ENCODE peak calls at places on chromosomes 13 and 19, in ten cellular contexts. One of them, this sample, is unnamed.

GRCh38 chr19:1000095-1000494 is at the start of gene GRIN3B:
- DNase-seq in AG04450: no peak
- DNase-seq in mammary epithelial cell: peak
- DNase-seq in HFFc6: peak
- DNase-seq in PC-3: peak
- DNase-seq in foreskin fibroblast: no peak
- DNase-seq in brain microvascular endothelial cell: peak
- DNase-seq in tibial nerve: no peak
- DNase-seq in HL-60: peak
- DNase-seq in epithelial cell of proximal tubule: no peak
- DNase-seq in this sample: peak

GRCh38 chr19:4444765-4445741 is 12.5 kb downstream of the UBXN6 start:
- DNase-seq in AG04450: no peak
- DNase-seq in epithelial cell of proximal tubule: no peak
- DNase-seq in HFFc6: no peak
- DNase-seq in HL-60: no peak
- DNase-seq in foreskin fibroblast: peak
- DNase-seq in mammary epithelial cell: no peak
- DNase-seq in PC-3: no peak
- DNase-seq in brain microvascular endothelial cell: no peak
- DNase-seq in tibial nerve: no peak
- DNase-seq in this sample: peak

GRCh38 chr13:42553098-42554046 is 20.6 kb upstream of the TNFSF11 start:
- DNase-seq in tibial nerve: no peak
- DNase-seq in HFFc6: peak
- DNase-seq in PC-3: peak
- DNase-seq in epithelial cell of proximal tubule: no peak
- DNase-seq in HL-60: no peak
- DNase-seq in mammary epithelial cell: peak
- DNase-seq in brain microvascular endothelial cell: peak
- DNase-seq in AG04450: peak
- DNase-seq in foreskin fibroblast: peak
- DNase-seq in this sample: peak

GRCh38 chr13:66353664-66354063 is 876.5 kb downstream of the PCDH9 start:
- DNase-seq in brain microvascular endothelial cell: no peak
- DNase-seq in AG04450: no peak
- DNase-seq in HFFc6: no peak
- DNase-seq in PC-3: peak
- DNase-seq in tibial nerve: no peak
- DNase-seq in epithelial cell of proximal tubule: no peak
- DNase-seq in HL-60: no peak
- DNase-seq in foreskin fibroblast: no peak
- DNase-seq in mammary epithelial cell: no peak
- DNase-seq in this sample: peak

GRCh38 chr19:12788682-12789097 is 2.6 kb upstream of the JUNB start:
- DNase-seq in mammary epithelial cell: peak
- DNase-seq in HL-60: peak
- DNase-seq in tibial nerve: no peak
- DNase-seq in AG04450: no peak
- DNase-seq in brain microvascular endothelial cell: peak
- DNase-seq in foreskin fibroblast: peak
- DNase-seq in epithelial cell of proximal tubule: no peak
- DNase-seq in PC-3: peak
- DNase-seq in HFFc6: no peak
- DNase-seq in this sample: peak

GRCh38 chr19:7216373-7216902 is 77.8 kb downstream of the INSR start:
- DNase-seq in tibial nerve: no peak
- DNase-seq in HFFc6: no peak
- DNase-seq in PC-3: no peak
- DNase-seq in mammary epithelial cell: no peak
- DNase-seq in AG04450: no peak
- DNase-seq in HL-60: no peak
- DNase-seq in brain microvascular endothelial cell: no peak
- DNase-seq in foreskin fibroblast: no peak
- DNase-seq in epithelial cell of proximal tubule: no peak
- DNase-seq in this sample: no peak

GRCh38 chr19:14091086-14091884 is 734 bp upstream of the SAMD1 start:
- DNase-seq in HFFc6: peak
- DNase-seq in AG04450: no peak
- DNase-seq in HL-60: peak
- DNase-seq in brain microvascular endothelial cell: peak
- DNase-seq in foreskin fibroblast: peak
- DNase-seq in PC-3: peak
- DNase-seq in mammary epithelial cell: peak
- DNase-seq in tibial nerve: peak
- DNase-seq in epithelial cell of proximal tubule: no peak
- DNase-seq in this sample: peak

GRCh38 chr19:10289167-10289835 is 451 bp upstream of the ICAM5 start:
- DNase-seq in PC-3: peak
- DNase-seq in HFFc6: peak
- DNase-seq in mammary epithelial cell: no peak
- DNase-seq in HL-60: peak
- DNase-seq in tibial nerve: no peak
- DNase-seq in brain microvascular endothelial cell: no peak
- DNase-seq in epithelial cell of proximal tubule: no peak
- DNase-seq in AG04450: no peak
- DNase-seq in foreskin fibroblast: peak
- DNase-seq in this sample: peak

GRCh38 chr13:98771838-98772611 is 19.6 kb upstream of the SLC15A1 start:
- DNase-seq in HL-60: no peak
- DNase-seq in HFFc6: no peak
- DNase-seq in tibial nerve: no peak
- DNase-seq in mammary epithelial cell: no peak
- DNase-seq in epithelial cell of proximal tubule: peak
- DNase-seq in AG04450: no peak
- DNase-seq in brain microvascular endothelial cell: no peak
- DNase-seq in PC-3: no peak
- DNase-seq in foreskin fibroblast: no peak
- DNase-seq in this sample: no peak

GRCh38 chr13:110685305-110685704 is 20.6 kb downstream of the CARS2 start:
- DNase-seq in PC-3: no peak
- DNase-seq in AG04450: no peak
- DNase-seq in HL-60: no peak
- DNase-seq in mammary epithelial cell: no peak
- DNase-seq in foreskin fibroblast: peak
- DNase-seq in brain microvascular endothelial cell: peak
- DNase-seq in epithelial cell of proximal tubule: no peak
- DNase-seq in tibial nerve: no peak
- DNase-seq in HFFc6: peak
- DNase-seq in this sample: peak

GRCh38 chr13:90233933-90234672 is 1113.4 kb upstream of the MIR17HG start:
- DNase-seq in tibial nerve: no peak
- DNase-seq in HL-60: no peak
- DNase-seq in epithelial cell of proximal tubule: no peak
- DNase-seq in brain microvascular endothelial cell: no peak
- DNase-seq in mammary epithelial cell: no peak
- DNase-seq in AG04450: no peak
- DNase-seq in foreskin fibroblast: no peak
- DNase-seq in HFFc6: no peak
- DNase-seq in PC-3: peak
- DNase-seq in this sample: no peak

GRCh38 chr13:90237852-90238251 is 1109.6 kb upstream of the MIR17HG start:
- DNase-seq in tibial nerve: no peak
- DNase-seq in PC-3: no peak
- DNase-seq in AG04450: no peak
- DNase-seq in epithelial cell of proximal tubule: no peak
- DNase-seq in HL-60: no peak
- DNase-seq in foreskin fibroblast: no peak
- DNase-seq in mammary epithelial cell: no peak
- DNase-seq in brain microvascular endothelial cell: no peak
- DNase-seq in HFFc6: no peak
- DNase-seq in this sample: no peak

GRCh38 chr13:90238433-90238832 is 1109.1 kb upstream of the MIR17HG start:
- DNase-seq in brain microvascular endothelial cell: no peak
- DNase-seq in mammary epithelial cell: peak
- DNase-seq in tibial nerve: no peak
- DNase-seq in HL-60: no peak
- DNase-seq in foreskin fibroblast: no peak
- DNase-seq in PC-3: peak
- DNase-seq in AG04450: no peak
- DNase-seq in epithelial cell of proximal tubule: no peak
- DNase-seq in HFFc6: no peak
- DNase-seq in this sample: peak

GRCh38 chr13:90239130-90239529 is 1108.4 kb upstream of the MIR17HG start:
- DNase-seq in HL-60: no peak
- DNase-seq in tibial nerve: no peak
- DNase-seq in AG04450: no peak
- DNase-seq in epithelial cell of proximal tubule: no peak
- DNase-seq in mammary epithelial cell: no peak
- DNase-seq in foreskin fibroblast: no peak
- DNase-seq in HFFc6: no peak
- DNase-seq in PC-3: no peak
- DNase-seq in brain microvascular endothelial cell: no peak
- DNase-seq in this sample: no peak
- TF ChIP-seq CTCF in HL-60: no peak
- TF ChIP-seq CTCF in tibial nerve: no peak
- TF ChIP-seq CTCF in AG04450: no peak
- TF ChIP-seq CTCF in epithelial cell of proximal tubule: no peak
- TF ChIP-seq CTCF in mammary epithelial cell: no peak
- TF ChIP-seq CTCF in foreskin fibroblast: no peak
- TF ChIP-seq CTCF in HFFc6: no peak
- TF ChIP-seq CTCF in PC-3: no peak
- TF ChIP-seq CTCF in brain microvascular endothelial cell: no peak
- TF ChIP-seq CTCF in this sample: no peak

GRCh38 chr13:97030705-97031452 is 36.6 kb upstream of the OXGR1 start:
- DNase-seq in HFFc6: peak
- DNase-seq in tibial nerve: no peak
- DNase-seq in brain microvascular endothelial cell: peak
- DNase-seq in foreskin fibroblast: peak
- DNase-seq in epithelial cell of proximal tubule: no peak
- DNase-seq in AG04450: peak
- DNase-seq in HL-60: peak
- DNase-seq in mammary epithelial cell: peak
- DNase-seq in PC-3: peak
- DNase-seq in this sample: peak
- TF ChIP-seq CTCF in HFFc6: peak
- TF ChIP-seq CTCF in tibial nerve: peak
- TF ChIP-seq CTCF in brain microvascular endothelial cell: peak
- TF ChIP-seq CTCF in foreskin fibroblast: peak
- TF ChIP-seq CTCF in epithelial cell of proximal tubule: peak
- TF ChIP-seq CTCF in AG04450: peak
- TF ChIP-seq CTCF in HL-60: no peak
- TF ChIP-seq CTCF in mammary epithelial cell: peak
- TF ChIP-seq CTCF in PC-3: peak
- TF ChIP-seq CTCF in this sample: peak

GRCh38 chr13:50990540-50991506 is 81.2 kb downstream of the RNASEH2B start:
- DNase-seq in HL-60: no peak
- DNase-seq in PC-3: no peak
- DNase-seq in epithelial cell of proximal tubule: no peak
- DNase-seq in mammary epithelial cell: no peak
- DNase-seq in HFFc6: no peak
- DNase-seq in AG04450: peak
- DNase-seq in tibial nerve: peak
- DNase-seq in brain microvascular endothelial cell: peak
- DNase-seq in foreskin fibroblast: peak
- DNase-seq in this sample: peak

GRCh38 chr13:50991624-50992610 is 82.3 kb downstream of the RNASEH2B start:
- DNase-seq in brain microvascular endothelial cell: no peak
- DNase-seq in mammary epithelial cell: no peak
- DNase-seq in epithelial cell of proximal tubule: no peak
- DNase-seq in foreskin fibroblast: no peak
- DNase-seq in tibial nerve: no peak
- DNase-seq in HL-60: peak
- DNase-seq in AG04450: no peak
- DNase-seq in PC-3: no peak
- DNase-seq in HFFc6: no peak
- DNase-seq in this sample: no peak

GRCh38 chr13:50990050-50990449 is 80.5 kb downstream of the RNASEH2B start:
- DNase-seq in AG04450: no peak
- DNase-seq in PC-3: no peak
- DNase-seq in mammary epithelial cell: no peak
- DNase-seq in epithelial cell of proximal tubule: no peak
- DNase-seq in tibial nerve: no peak
- DNase-seq in foreskin fibroblast: no peak
- DNase-seq in HFFc6: no peak
- DNase-seq in HL-60: no peak
- DNase-seq in brain microvascular endothelial cell: no peak
- DNase-seq in this sample: no peak

GRCh38 chr13:50993371-50993770 is 83.8 kb downstream of the RNASEH2B start:
- DNase-seq in epithelial cell of proximal tubule: no peak
- DNase-seq in mammary epithelial cell: no peak
- DNase-seq in tibial nerve: no peak
- DNase-seq in PC-3: no peak
- DNase-seq in HFFc6: no peak
- DNase-seq in foreskin fibroblast: no peak
- DNase-seq in AG04450: no peak
- DNase-seq in HL-60: no peak
- DNase-seq in brain microvascular endothelial cell: no peak
- DNase-seq in this sample: no peak

GRCh38 chr13:50989476-50989875 is 79.9 kb downstream of the RNASEH2B start:
- DNase-seq in mammary epithelial cell: no peak
- DNase-seq in PC-3: peak
- DNase-seq in AG04450: no peak
- DNase-seq in epithelial cell of proximal tubule: no peak
- DNase-seq in foreskin fibroblast: no peak
- DNase-seq in HL-60: no peak
- DNase-seq in tibial nerve: peak
- DNase-seq in HFFc6: no peak
- DNase-seq in brain microvascular endothelial cell: no peak
- DNase-seq in this sample: peak
- TF ChIP-seq CTCF in mammary epithelial cell: no peak
- TF ChIP-seq CTCF in PC-3: peak
- TF ChIP-seq CTCF in AG04450: peak
- TF ChIP-seq CTCF in epithelial cell of proximal tubule: peak
- TF ChIP-seq CTCF in foreskin fibroblast: no peak
- TF ChIP-seq CTCF in HL-60: no peak
- TF ChIP-seq CTCF in tibial nerve: no peak
- TF ChIP-seq CTCF in HFFc6: peak
- TF ChIP-seq CTCF in brain microvascular endothelial cell: peak
- TF ChIP-seq CTCF in this sample: peak

DNA sequence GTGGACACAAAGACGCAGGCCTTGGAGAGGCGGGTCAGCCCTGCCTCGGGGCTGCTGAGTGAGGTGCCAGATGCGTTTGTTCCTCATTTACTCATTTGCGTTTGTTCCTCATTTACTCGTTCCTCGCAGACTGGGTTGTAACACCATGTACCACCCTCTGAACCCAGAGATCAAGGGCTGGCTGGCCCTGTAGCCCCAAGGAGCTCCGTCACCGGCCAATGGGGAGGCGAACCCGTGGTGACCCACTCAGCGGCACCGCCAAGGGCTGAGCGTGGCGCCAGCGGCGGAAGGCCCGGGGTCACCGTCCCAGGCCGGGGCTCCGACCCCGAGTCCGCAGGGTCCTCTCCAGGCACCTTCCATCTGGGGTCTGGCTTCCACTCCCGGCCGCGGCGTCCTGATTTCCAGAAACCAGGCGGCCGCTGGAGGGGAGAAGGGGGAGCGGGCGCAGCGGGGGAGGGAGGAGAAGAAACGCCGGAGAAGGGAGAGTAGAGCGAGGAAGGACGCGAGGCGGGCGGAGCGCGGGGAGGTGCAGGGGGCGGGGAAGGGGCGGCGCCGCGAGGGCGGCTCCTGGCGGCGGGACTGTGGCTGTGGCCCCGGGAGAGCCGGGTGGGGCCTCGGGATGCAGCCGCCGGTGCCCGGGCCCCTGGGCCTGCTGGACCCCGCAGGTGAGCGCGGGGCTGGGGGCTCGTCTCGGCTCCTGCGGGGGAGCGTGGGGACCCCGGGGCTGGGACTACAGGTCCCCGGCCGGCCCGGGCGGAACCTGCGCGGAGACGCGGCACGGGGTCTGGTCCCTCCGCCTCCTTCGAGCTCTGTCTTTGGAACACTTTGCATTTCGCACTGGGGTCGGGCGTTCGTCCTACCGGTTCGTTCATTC is at the start of gene TMEM255B:
- DNase-seq in HL-60: peak
- DNase-seq in epithelial cell of proximal tubule: no peak
- DNase-seq in HFFc6: peak
- DNase-seq in PC-3: peak
- DNase-seq in AG04450: peak
- DNase-seq in foreskin fibroblast: peak
- DNase-seq in brain microvascular endothelial cell: peak
- DNase-seq in tibial nerve: peak
- DNase-seq in mammary epithelial cell: peak
- DNase-seq in this sample: peak
- TF ChIP-seq CTCF in HL-60: no peak
- TF ChIP-seq CTCF in epithelial cell of proximal tubule: peak
- TF ChIP-seq CTCF in HFFc6: peak
- TF ChIP-seq CTCF in PC-3: no peak
- TF ChIP-seq CTCF in AG04450: no peak
- TF ChIP-seq CTCF in foreskin fibroblast: no peak
- TF ChIP-seq CTCF in brain microvascular endothelial cell: peak
- TF ChIP-seq CTCF in tibial nerve: peak
- TF ChIP-seq CTCF in mammary epithelial cell: no peak
- TF ChIP-seq CTCF in this sample: no peak